ENCODE peak calls at places on chromosomes 1 and 21, in seven cellular contexts. W is mesendoderm, R is brain microvascular endothelial cell, A is Peyer's patch, V is dorsolateral prefrontal cortex, N is fibroblast of lung, I is heart right ventricle. J is an unnamed sample.

GRCh38 chr1:44791364-44791801 is 3.4 kb upstream of the BEST4 start:
- DNase-seq in V (no peak), W (no peak), A (no peak), N (no peak), R (no peak), I (no peak), J (peak)

GRCh38 chr1:30275926-30276736 is 447.3 kb downstream of the MATN1 start:
- DNase-seq in I (no peak), V (no peak), A (no peak), W (no peak), R (no peak), N (no peak), J (no peak)

GRCh38 chr1:115687744-115688143 is 46.0 kb downstream of the VANGL1 start:
- DNase-seq in A (no peak), W (no peak), V (no peak), N (no peak), I (no peak), R (no peak), J (no peak)

GRCh38 chr1:58943776-58944175 is 159.9 kb upstream of the JUN start:
- DNase-seq in V (no peak), N (no peak), I (no peak), R (no peak), W (no peak), A (no peak), J (no peak)

GRCh38 chr1:74714429-74715362 is 18.2 kb downstream of the CRYZ start:
- DNase-seq in N (no peak), I (no peak), R (no peak), V (no peak), W (peak), A (no peak), J (no peak)

GRCh38 chr1:68116643-68117235 is 66.3 kb upstream of the DIRAS3 start:
- DNase-seq in I (peak), V (peak), R (peak), N (peak), W (peak), A (peak), J (no peak)

GRCh38 chr1:236830560-236830959 is 35.5 kb downstream of the MTR start:
- DNase-seq in V (no peak), N (no peak), W (no peak), I (peak), R (no peak), A (no peak), J (no peak)

GRCh38 chr1:224996266-224996665 is 66.8 kb downstream of the DNAH14 start:
- DNase-seq in N (no peak), I (no peak), W (no peak), V (no peak), A (no peak), R (no peak), J (no peak)

GRCh38 chr1:227789042-227789880 is 26.2 kb upstream of the PRSS38 start:
- DNase-seq in I (no peak), W (peak), N (no peak), R (no peak), V (no peak), A (no peak), J (peak)

GRCh38 chr1:20936621-20937020 is 149.5 kb upstream of the HP1BP3 start:
- DNase-seq in I (no peak), N (peak), A (no peak), W (no peak), R (no peak), V (no peak), J (no peak)

GRCh38 chr1:31501505-31501904 is 74.8 kb upstream of the TINAGL1 start:
- DNase-seq in A (no peak), I (no peak), V (no peak), N (no peak), W (peak), R (no peak), J (no peak)

GRCh38 chr1:234488054-234488953 is 9.3 kb upstream of the TARBP1 start:
- DNase-seq in V (no peak), W (no peak), N (no peak), R (no peak), I (no peak), A (no peak), J (no peak)

GRCh38 chr1:156073740-156074139 is 8.5 kb downstream of the MEX3A start:
- DNase-seq in A (no peak), N (no peak), V (no peak), I (no peak), R (no peak), W (peak), J (no peak)

GRCh38 chr21:46550511-46550941 is 54.4 kb downstream of the S100B start:
- DNase-seq in V (no peak), I (no peak), A (peak), R (no peak), W (no peak), N (no peak), J (no peak)

GRCh38 chr1:229434005-229434640 is at the start of gene ACTA1:
- DNase-seq in R (no peak), V (no peak), I (peak), A (no peak), N (no peak), W (peak), J (no peak)

GRCh38 chr1:193060938-193061337 is 1.5 kb downstream of the RO60 start:
- DNase-seq in A (no peak), I (no peak), R (no peak), W (no peak), N (peak), V (no peak), J (no peak)

GRCh38 chr21:17921579-17922530 is 102.7 kb upstream of the C21orf91 start:
- DNase-seq in V (no peak), A (no peak), N (peak), R (peak), I (peak), W (peak), J (no peak)

GRCh38 chr1:92031281-92032110 is 1.7 kb downstream of the EPHX4 start:
- DNase-seq in R (no peak), W (no peak), V (no peak), N (no peak), I (no peak), A (no peak), J (no peak)

GRCh38 chr1:184387069-184387870 is 441 bp downstream of the C1orf21 start:
- DNase-seq in A (no peak), I (peak), V (peak), R (peak), W (peak), N (no peak), J (peak)

GRCh38 chr1:100583827-100584226 is 45.9 kb downstream of the GPR88 start:
- DNase-seq in R (no peak), N (no peak), V (no peak), I (no peak), A (no peak), W (no peak), J (no peak)

GRCh38 chr1:27031235-27032118 is 18.8 kb upstream of the TENT5B start:
- DNase-seq in V (peak), W (peak), I (peak), A (no peak), R (peak), N (peak), J (peak)

GRCh38 chr1:205191127-205191577 is 20.4 kb downstream of the DSTYK start:
- DNase-seq in I (no peak), R (no peak), W (no peak), N (peak), V (no peak), A (no peak), J (no peak)

GRCh38 chr1:22171951-22172715 is 29.2 kb upstream of the WNT4 start:
- DNase-seq in W (peak), R (no peak), N (no peak), I (no peak), A (no peak), V (no peak), J (no peak)

GRCh38 chr1:47549532-47549931 is 111.7 kb downstream of the FOXD2 start:
- DNase-seq in N (no peak), V (no peak), W (no peak), I (no peak), A (no peak), R (no peak), J (no peak)

GRCh38 chr1:7207875-7208646 is 422.8 kb downstream of the CAMTA1 start:
- DNase-seq in R (peak), I (peak), N (peak), W (peak), V (peak), A (no peak), J (no peak)

GRCh38 chr1:213989740-213990472 is 2.1 kb downstream of the PROX1 start:
- DNase-seq in I (no peak), A (no peak), W (peak), V (no peak), N (no peak), R (no peak), J (no peak)

GRCh38 chr1:179883739-179884138 is 1.7 kb downstream of the TOR1AIP1 start:
- DNase-seq in W (peak), R (no peak), I (no peak), N (no peak), A (peak), V (no peak), J (no peak)

GRCh38 chr1:54309631-54310366 is 96.4 kb downstream of the SSBP3 start:
- DNase-seq in I (no peak), A (no peak), W (peak), R (no peak), N (no peak), V (no peak), J (no peak)

GRCh38 chr1:202901555-202901954 is 12.6 kb upstream of the RABIF start:
- DNase-seq in A (no peak), I (no peak), N (no peak), R (no peak), V (no peak), W (no peak), J (no peak)
- H3K27ac ChIP-seq in A (no peak), I (no peak), N (no peak), R (no peak), V (no peak), W (no peak), J (no peak)

GRCh38 chr1:109331113-109331512 is 24.3 kb upstream of the MYBPHL start:
- DNase-seq in A (no peak), I (no peak), N (peak), V (no peak), W (no peak), R (no peak), J (no peak)

GRCh38 chr1:109322974-109323373 is 16.2 kb upstream of the MYBPHL start:
- DNase-seq in A (no peak), N (no peak), W (no peak), I (no peak), R (no peak), V (peak), J (no peak)

GRCh38 chr1:109327285-109327684 is 20.5 kb upstream of the MYBPHL start:
- DNase-seq in A (no peak), I (no peak), R (no peak), N (no peak), W (no peak), V (no peak), J (no peak)
- H3K27ac ChIP-seq in A (no peak), I (no peak), R (no peak), N (no peak), W (no peak), V (peak), J (no peak)

DNA sequence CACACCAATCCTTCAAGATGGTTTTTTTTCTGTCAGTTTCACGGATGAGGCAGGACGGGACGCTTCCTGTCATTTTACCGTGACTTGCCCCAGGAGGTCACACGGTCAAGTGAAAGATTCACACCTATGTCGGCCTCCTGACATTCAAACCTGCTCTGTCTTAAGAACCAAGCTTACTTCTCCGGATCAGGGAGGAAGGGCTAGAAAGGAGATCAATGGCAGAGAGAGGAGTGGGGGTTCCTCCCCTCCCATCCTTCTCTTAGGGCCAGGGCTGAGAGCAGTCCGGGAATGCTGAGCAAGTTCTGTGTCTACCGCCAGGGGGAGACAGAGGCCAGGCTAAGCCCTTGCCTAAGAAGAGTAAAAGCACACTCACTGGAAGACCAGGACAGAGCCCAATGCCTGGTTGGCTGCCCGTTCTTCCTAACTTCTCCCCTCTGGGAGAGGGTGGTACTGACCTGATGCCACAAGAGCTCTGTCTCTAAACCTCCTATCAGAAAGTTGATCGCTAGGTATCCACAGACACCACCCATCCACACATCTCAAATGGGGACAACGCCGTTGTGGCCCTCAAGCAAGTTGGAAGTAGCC is 1.1 kb upstream of the PPM1J start:
- DNase-seq in A (peak), V (peak), N (peak), I (peak), W (peak), R (peak), J (peak)
- H3K27ac ChIP-seq in A (no peak), V (peak), N (no peak), I (peak), W (no peak), R (no peak), J (peak)

GRCh38 chr1:15020943-15021745 is 132.4 kb upstream of the TMEM51 start:
- DNase-seq in W (no peak), I (peak), A (no peak), R (no peak), N (no peak), V (no peak), J (no peak)
- H3K27ac ChIP-seq in W (no peak), I (peak), A (no peak), R (no peak), N (no peak), V (peak), J (no peak)

DNA sequence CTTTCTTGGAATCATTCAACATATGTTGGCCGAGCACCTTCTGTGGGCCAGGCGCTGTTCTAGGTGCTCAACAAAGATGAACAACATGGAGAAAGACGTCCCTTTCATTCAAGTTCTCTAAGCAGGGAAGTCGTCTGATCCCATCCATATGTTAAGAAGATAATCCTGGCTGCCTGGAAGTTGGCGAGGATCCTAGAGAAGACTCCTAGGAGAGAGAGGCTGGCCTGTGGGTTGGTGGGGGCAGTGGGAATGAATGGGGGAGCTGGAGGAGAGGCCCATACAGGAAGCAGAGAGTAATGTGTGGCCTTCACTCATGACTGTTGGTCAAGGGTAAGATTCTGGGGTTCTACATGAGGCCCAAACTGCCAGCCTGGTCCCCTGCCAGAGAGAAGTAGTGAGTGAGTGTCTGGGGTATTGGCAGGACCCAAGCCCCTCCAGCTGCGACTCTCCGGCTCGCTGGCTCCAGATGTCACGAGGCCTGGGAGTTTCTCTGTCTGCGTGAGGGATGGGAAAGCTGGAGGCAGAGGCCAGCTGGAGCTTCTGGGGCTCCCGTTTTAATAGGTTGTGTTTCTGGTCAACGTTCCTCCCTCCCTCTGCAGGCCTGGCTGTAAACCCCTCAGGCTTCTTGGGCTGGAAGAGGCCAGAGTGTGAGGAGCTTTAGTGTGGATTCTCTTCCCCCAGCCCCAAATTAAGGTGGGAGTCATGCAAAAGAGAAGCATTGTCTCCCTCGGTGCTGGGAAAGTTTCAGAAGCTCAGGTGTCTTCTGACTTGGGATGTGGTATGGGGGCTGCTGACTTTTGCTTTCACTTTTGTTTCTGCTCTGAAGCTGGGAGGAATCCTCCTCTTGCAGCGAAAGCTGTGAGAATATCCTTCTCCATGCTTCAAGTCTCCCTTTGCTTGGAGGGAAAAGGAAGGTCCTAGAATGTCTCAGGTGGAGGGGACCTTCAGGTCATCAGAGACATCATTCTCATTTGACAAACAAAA is 2.5 kb downstream of the TMEM51 start:
- DNase-seq in R (no peak), I (no peak), N (peak), V (no peak), A (no peak), W (no peak), J (peak)
- H3K27ac ChIP-seq in R (no peak), I (peak), N (peak), V (no peak), A (peak), W (no peak), J (no peak)

GRCh38 chr1:1600861-1601563 is 1.1 kb upstream of the FNDC10 start:
- DNase-seq in N (no peak), V (no peak), R (no peak), W (no peak), I (no peak), A (no peak), J (no peak)
- H3K27ac ChIP-seq in N (no peak), V (no peak), R (no peak), W (no peak), I (no peak), A (no peak), J (no peak)

GRCh38 chr1:226786550-226786949 is 47.5 kb upstream of the ITPKB start:
- DNase-seq in R (no peak), W (no peak), N (no peak), I (no peak), V (no peak), A (no peak), J (no peak)

GRCh38 chr1:226784081-226785049 is 45.3 kb upstream of the ITPKB start:
- DNase-seq in I (no peak), W (no peak), R (peak), N (no peak), V (peak), A (no peak), J (no peak)

GRCh38 chr1:226785805-226786204 is 46.7 kb upstream of the ITPKB start:
- DNase-seq in W (no peak), N (no peak), A (no peak), R (no peak), V (no peak), I (no peak), J (no peak)

GRCh38 chr1:226781937-226782609 is 43.0 kb upstream of the ITPKB start:
- DNase-seq in R (no peak), A (no peak), V (no peak), I (no peak), N (no peak), W (no peak), J (no peak)

DNA sequence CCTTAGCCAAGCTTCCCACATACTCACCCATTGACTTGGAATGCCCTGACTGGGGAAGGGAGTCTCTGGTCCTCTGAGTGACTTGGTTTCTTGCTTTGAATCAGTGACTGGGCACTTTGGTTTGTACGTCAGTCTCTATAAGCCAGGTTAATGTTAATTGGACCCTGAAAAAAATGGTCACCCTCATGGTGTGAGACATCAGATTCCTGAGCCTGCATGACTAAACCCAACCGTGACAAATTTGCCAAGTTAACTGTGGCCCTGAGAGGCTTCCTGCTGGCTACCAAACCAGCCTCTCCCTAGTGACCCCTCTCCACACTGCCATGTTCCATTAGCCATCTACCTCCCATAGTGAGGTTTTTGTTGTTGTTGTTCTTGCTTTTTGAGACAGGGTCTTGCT is 44.1 kb upstream of the ITPKB start:
- DNase-seq in R (no peak), I (no peak), V (no peak), W (peak), A (no peak), N (no peak), J (no peak)
- H3K27ac ChIP-seq in R (no peak), I (no peak), V (peak), W (no peak), A (no peak), N (no peak), J (no peak)